ENCODE peak calls at places on chromosomes 3 and 15, in nine cellular contexts. O is neural progenitor cell; C is pancreas; Q is mesothelial cell of epicardium; V is CD4-positive, alpha-beta T cell; U is fibroblast of the aortic adventitia; M is AG09319; Y is GM12864; F is GM12865. R is an unnamed sample.
A peak's percentile ranks its signal among the peaks of the same experiment; 100 is the strongest.

GRCh38 chr15:72835289-72835890 is 51.8 kb upstream of the ADPGK start:
- DNase-seq in O (peak; percentile 60), C (no peak), Q (no peak), V (no peak), U (peak; percentile 12), M (no peak), Y (no peak), F (peak; percentile 8), R (no peak)

GRCh38 chr3:158794936-158795518 is 6.8 kb upstream of the MFSD1 start:
- DNase-seq in O (peak; percentile 37), C (no peak), Q (no peak), V (no peak), U (peak; percentile 51), M (no peak), Y (peak; percentile 12), F (peak; percentile 48), R (no peak)

GRCh38 chr3:185503467-185503975 is 4.7 kb upstream of the TMEM41A start:
- DNase-seq in O (no peak), C (no peak), Q (no peak), V (no peak), U (no peak), M (no peak), Y (no peak), F (no peak), R (no peak)

GRCh38 chr3:170128977-170129431 is 52.5 kb downstream of the PHC3 start:
- DNase-seq in O (no peak), C (no peak), Q (no peak), V (no peak), U (peak; percentile 52), M (no peak), Y (peak; percentile 10), F (peak; percentile 53), R (no peak)

GRCh38 chr15:90192961-90193786 is 8.0 kb upstream of the SEMA4B start:
- DNase-seq in O (no peak), C (no peak), Q (no peak), V (no peak), U (no peak), M (no peak), Y (no peak), F (no peak), R (no peak)

GRCh38 chr3:76198086-76198485 is 412.7 kb upstream of the ZNF717 start:
- DNase-seq in O (no peak), C (no peak), Q (no peak), V (no peak), U (no peak), M (no peak), Y (no peak), F (no peak), R (no peak)

GRCh38 chr3:126912027-126912422 is 70.9 kb upstream of the PLXNA1 start:
- DNase-seq in O (no peak), C (no peak), Q (no peak), V (no peak), U (no peak), M (no peak), Y (no peak), F (no peak), R (no peak)

GRCh38 chr15:57769266-57769665 is 62.8 kb downstream of the POLR2M start:
- DNase-seq in O (no peak), C (peak; percentile 6), Q (no peak), V (no peak), U (peak; percentile 87), M (peak; percentile 44), Y (no peak), F (no peak), R (no peak)

GRCh38 chr3:103126111-103126510 is 691.3 kb downstream of the ZPLD1 start:
- DNase-seq in O (no peak), C (no peak), Q (no peak), V (no peak), U (no peak), M (no peak), Y (no peak), F (peak; percentile 2), R (no peak)

GRCh38 chr3:53056442-53056841 is 10.6 kb upstream of the SFMBT1 start:
- DNase-seq in O (no peak), C (no peak), Q (no peak), V (no peak), U (no peak), M (no peak), Y (no peak), F (peak; percentile 22), R (no peak)

GRCh38 chr3:15766406-15766805 is 31.4 kb downstream of the ANKRD28 start:
- DNase-seq in O (no peak), C (no peak), Q (no peak), V (no peak), U (no peak), M (no peak), Y (no peak), F (peak; percentile 12), R (no peak)

GRCh38 chr3:12049675-12050074 is 45.5 kb downstream of the SYN2 start:
- DNase-seq in O (peak; percentile 45), C (no peak), Q (no peak), V (no peak), U (peak; percentile 28), M (no peak), Y (no peak), F (no peak), R (peak; percentile 6)

GRCh38 chr15:31128919-31129768 is 27.6 kb upstream of the TRPM1 start:
- DNase-seq in O (peak; percentile 74), C (peak; percentile 39), Q (peak; percentile 60), V (peak; percentile 65), U (peak; percentile 72), M (peak; percentile 36), Y (peak; percentile 31), F (peak; percentile 80), R (peak; percentile 86)

DNA sequence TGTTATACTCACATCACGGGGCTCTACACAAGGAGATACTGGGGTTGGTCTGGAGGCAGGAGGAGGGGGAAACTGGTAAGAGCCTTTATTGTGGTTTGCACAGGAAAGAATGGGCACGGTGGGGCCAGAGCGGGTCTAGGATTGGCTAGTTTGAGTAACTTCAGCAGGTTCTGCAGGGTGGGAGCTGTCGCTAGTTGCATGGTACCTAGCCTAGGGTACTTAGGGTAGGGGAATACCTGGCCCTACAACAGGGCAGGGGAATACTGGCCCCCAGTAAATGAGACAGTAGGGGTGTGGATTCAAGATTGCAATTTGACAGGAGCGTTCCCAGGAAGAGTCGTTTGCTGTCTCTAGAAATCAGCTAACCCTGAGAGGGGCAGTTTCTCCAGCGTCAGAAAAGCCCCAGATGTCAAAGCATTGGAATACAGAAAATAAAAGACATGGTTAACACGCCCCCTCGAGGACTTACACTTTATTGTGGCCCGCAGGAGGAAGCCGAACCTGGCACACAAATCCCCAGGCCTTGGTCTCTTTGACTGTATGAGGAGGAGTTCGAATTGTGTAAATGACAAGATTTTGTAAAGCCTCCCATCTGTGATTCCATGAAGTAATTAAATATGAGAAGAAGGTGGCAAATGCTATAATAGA is 32.0 kb downstream of the ST8SIA2 start:
- DNase-seq in O (peak; percentile 73), C (no peak), Q (no peak), V (no peak), U (no peak), M (no peak), Y (no peak), F (no peak), R (no peak)
- TF ChIP-seq CTCF in O (peak; percentile 62), C (no peak), Q (no peak), V (no peak), U (no peak), M (no peak), Y (no peak), F (no peak), R (no peak)

DNA sequence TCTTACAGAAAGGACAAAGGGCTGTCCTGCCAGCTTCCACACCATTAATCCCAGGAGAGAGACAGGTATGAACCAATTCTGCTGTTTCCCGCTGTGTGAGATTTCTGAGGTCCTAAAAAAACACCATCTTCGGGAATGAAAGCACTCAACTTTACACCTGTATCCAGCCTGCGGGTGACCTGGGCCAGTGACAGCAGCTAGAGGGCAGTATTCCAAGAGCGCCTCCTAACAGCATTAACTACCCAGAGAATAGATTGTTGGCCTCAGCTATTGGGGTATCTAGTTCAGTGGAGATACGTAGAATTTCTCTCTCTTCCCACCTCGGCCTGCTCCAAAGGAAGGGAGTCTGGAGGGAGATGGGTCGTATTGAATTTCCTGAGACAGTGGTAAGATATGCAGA is 55.1 kb downstream of the WDR76 start:
- DNase-seq in O (peak; percentile 43), C (no peak), Q (no peak), V (no peak), U (no peak), M (no peak), Y (no peak), F (peak; percentile 16), R (no peak)
- TF ChIP-seq CTCF in O (peak; percentile 73), C (peak; percentile 24), Q (no peak), V (no peak), U (peak; percentile 32), M (peak; percentile 27), Y (peak; percentile 45), F (peak; percentile 43), R (peak; percentile 41)

DNA sequence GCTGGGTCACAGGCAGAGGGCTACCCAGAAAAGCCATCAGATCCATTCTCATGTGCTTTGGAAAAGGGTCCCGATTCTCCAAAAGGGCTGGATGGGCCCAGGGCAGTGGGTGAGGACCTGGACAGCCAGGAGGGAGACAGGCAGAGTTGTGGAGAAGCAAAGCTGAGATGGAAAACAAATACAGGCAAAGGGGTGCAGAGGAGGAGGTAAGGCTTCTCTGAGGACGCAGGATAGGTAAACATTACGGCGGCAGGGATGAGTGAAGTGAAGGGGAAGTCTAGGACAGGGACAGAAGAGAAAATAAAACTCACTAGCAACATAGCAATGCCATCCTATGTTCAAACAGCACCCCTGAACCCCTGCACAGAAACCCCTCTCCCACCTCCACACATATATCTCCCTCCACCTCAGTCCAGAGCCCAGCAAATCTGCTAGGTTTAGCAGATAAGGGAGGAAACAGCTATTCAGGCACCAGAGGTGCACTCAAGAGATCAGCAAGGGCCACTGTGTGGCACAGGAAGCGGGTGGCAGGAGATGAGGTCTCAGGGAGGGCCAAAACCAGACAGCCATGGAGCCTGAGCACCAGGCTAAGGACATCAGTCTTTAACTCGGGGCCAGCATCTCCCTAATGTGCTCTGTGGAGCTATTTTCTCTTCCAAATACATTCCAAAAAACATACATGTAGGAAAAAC is 51.3 kb downstream of the HOMER2 start:
- DNase-seq in O (no peak), C (no peak), Q (no peak), V (no peak), U (no peak), M (no peak), Y (no peak), F (no peak), R (no peak)
- TF ChIP-seq CTCF in O (no peak), C (no peak), Q (no peak), V (no peak), U (no peak), M (no peak), Y (no peak), F (no peak), R (no peak)

DNA sequence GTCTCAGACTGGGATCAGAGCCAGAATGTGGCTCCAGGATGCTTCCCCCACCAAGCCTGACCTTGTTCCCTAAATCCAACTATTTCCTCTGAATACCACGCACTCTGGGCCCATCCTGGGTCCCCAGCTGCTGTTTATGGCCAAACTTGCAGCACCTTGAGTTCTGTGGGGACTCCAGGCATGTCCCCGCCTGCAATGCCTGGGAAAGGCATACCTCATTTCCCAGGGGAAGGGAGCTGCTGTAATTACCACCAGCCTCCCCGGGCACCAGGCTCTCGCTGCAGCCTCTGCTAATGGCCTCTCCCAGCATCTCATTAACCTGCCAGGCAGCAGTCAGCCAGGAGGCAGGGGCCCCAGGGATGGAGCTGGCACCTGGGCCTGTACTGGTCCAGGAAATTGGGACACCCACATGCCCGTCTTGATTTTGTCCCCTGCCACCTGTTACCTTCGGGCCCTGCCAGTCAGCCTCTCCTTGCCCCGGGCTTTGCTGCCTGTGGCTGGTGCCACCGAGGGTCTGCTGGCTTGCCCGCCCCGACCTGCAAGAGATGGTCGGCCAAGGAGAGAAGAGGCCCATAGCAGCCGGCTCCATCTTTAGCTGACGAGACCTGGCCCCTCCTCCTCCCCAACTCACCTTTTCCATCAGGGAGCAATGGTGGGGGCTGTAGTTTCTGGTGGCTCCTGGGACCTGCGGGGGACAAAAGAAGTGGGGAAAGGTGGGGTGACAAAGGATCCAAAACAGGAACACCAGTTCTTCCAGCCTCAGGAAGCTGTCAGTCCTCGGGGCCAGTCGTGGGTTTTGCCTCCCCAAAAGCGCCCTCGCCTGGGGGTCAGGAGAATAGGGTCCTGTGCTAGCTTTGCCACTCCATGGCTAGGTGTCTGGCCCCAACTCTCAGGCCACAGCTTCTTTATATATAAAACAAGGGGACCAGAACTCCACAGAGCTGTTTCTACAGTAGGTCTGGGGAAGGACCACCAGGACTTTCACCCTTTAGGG is 4.3 kb downstream of the CCDC9B start:
- DNase-seq in O (peak; percentile 60), C (no peak), Q (no peak), V (no peak), U (no peak), M (no peak), Y (no peak), F (peak; percentile 31), R (peak; percentile 35)
- TF ChIP-seq CTCF in O (peak; percentile 54), C (no peak), Q (no peak), V (no peak), U (no peak), M (no peak), Y (peak; percentile 44), F (peak; percentile 48), R (no peak)

R was measured in nephron progenitor cell.